ENCODE peak calls at places on chromosomes 7 and 10, in four cellular contexts. T is Peyer's patch, C is IMR-90, S is AG04450. V is an unnamed sample.

GRCh38 chr10:9010093-9010492 is 955.6 kb downstream of the GATA3 start:
- DNase-seq in T (no peak), C (no peak), S (no peak), V (no peak)

GRCh38 chr10:22252286-22252800 is 34.5 kb upstream of the EBLN1 start:
- DNase-seq in T (peak), C (no peak), S (no peak), V (no peak)

GRCh38 chr7:30062587-30062986 is 34.4 kb downstream of the PLEKHA8 start:
- DNase-seq in T (no peak), C (peak), S (no peak), V (no peak)

GRCh38 chr7:19958309-19958896 is 185.0 kb upstream of the TMEM196 start:
- DNase-seq in T (no peak), C (peak), S (no peak), V (no peak)

GRCh38 chr10:43574035-43574892 is at the start of gene ZNF239:
- DNase-seq in T (peak), C (peak), S (peak), V (peak)

GRCh38 chr10:283916-284356 is 148.7 kb downstream of the ZMYND11 start:
- DNase-seq in T (no peak), C (no peak), S (no peak), V (no peak)

GRCh38 chr7:16849295-16850148 is 32.3 kb downstream of the AGR3 start:
- DNase-seq in T (no peak), C (no peak), S (no peak), V (no peak)

GRCh38 chr10:91708174-91708861 is 75.4 kb upstream of the PPP1R3C start:
- DNase-seq in T (no peak), C (no peak), S (no peak), V (no peak)

GRCh38 chr10:115539142-115539762 is 446.1 kb downstream of the ATRNL1 start:
- DNase-seq in T (no peak), C (no peak), S (no peak), V (no peak)

GRCh38 chr10:27188259-27188658 is 33.1 kb downstream of the MASTL start:
- DNase-seq in T (no peak), C (no peak), S (no peak), V (no peak)

GRCh38 chr10:29669149-29669548 is 34.4 kb upstream of the SVIL start:
- DNase-seq in T (no peak), C (peak), S (no peak), V (no peak)

GRCh38 chr7:26515462-26515861 is 223.8 kb downstream of the SNX10 start:
- DNase-seq in T (no peak), C (no peak), S (no peak), V (no peak)

GRCh38 chr10:7788640-7789335 is 811 bp downstream of the ATP5F1C start:
- DNase-seq in T (no peak), C (peak), S (no peak), V (no peak)

GRCh38 chr10:47041401-47042198 is 130.4 kb downstream of the PTPN20 start:
- DNase-seq in T (peak), C (no peak), S (no peak), V (no peak)

DNA sequence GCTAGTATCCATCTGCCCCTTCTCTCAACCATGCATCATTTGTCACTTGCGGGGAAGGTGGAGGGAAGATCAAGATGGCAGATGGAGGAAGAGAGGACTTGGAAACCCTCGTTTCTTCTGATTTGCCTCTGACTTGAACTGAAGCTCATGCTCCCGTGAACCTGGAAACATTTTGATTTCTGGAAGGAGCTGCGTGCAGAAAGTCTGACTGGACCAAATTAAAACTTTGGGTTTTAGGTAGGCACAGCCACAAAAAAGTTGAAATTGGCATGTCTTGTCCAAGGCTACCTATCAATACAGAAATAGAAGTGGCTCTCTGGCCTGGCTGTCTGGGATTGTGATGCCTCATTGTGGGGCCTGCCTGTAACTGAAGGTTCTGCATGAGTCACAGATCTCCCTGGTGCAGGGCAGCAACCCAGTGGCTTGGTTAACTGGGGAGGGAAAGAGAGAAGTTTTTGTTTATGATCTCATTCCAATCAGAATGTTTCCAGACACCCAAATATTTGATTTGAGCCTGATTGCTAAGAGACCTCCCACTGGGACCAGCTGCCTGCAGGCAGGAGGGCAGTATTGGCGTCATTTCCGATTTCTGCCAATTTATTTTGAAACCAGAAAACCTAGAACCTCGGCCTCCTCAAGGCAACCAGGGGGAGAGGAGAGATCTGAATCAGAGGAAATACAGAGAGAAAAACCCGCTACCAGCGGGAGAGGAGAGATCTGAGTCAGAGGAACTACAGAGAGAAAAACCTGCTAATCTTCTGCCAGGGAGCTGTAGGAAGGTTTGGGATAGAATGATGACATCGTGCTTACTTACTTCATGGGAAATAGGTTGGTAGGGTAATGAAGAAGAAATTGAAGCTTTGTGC is 363.6 kb downstream of the ANKRD30A start:
- DNase-seq in T (no peak), C (no peak), S (no peak), V (no peak)
- TF ChIP-seq CTCF in T (no peak), C (no peak), S (no peak), V (no peak)

GRCh38 chr7:876077-876971 is at the start of gene GET4:
- DNase-seq in T (peak), C (peak), S (peak), V (peak)
- TF ChIP-seq CTCF in T (no peak), C (peak), S (peak), V (no peak)

DNA sequence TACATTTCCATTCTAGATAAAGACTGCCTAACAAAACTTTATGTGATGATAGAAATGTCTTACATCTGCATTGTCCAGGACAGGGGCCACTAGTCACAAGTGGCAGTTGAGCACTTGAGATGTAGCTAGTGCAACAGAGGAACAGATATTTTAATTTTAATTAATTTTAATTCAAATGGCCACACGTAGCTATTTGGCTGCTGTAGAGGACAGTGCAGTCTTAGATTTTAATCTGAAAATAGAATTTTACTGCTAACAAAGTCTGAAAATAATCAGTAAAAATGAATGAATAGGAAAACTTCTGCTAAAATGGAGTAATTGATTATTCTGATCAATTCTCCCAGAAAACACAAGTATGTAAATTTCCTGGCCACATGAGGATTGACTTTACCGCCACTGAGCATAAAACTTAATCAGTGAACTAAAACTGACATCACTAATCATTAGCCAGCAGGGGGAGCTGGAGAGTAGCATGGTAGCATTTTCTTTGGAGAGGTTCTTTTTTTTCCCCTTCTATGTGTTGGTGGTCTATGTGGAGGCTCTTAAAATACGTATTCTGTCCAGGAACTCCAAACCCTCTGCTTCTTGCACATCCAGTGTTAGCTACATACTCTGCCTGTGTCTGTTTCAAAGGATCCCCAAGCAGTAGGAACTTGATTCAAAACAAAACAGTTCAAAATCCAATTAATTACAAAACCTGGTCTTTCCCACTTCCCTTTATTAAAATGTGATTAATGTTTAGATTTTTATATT is 52.1 kb downstream of the TSPAN12 start:
- DNase-seq in T (no peak), C (peak), S (no peak), V (no peak)
- TF ChIP-seq CTCF in T (peak), C (peak), S (peak), V (peak)

DNA sequence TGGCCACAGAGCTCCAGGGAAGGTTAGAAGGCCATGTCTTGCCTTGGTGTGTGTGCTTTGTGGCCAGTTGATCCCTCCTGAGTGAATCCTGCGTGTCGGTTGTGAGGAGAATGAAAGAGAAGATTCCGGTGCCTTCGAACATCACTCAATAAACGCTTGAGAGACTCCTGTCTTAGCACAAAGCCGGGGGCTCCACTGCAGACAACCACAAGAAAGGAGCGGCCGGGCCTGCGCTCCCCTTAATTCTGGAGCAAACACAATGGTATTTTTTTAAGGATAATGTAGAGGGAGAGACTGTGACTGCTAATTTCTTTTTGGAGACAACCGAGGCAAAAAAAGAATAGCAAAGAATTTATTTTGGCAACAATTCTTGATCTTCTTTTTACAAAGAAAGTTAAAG is 286.8 kb upstream of the SHH start:
- DNase-seq in T (no peak), C (no peak), S (no peak), V (no peak)
- TF ChIP-seq CTCF in T (no peak), C (no peak), S (no peak), V (no peak)

GRCh38 chr10:13953371-13953770 is 366.6 kb downstream of the PRPF18 start:
- DNase-seq in T (no peak), C (peak), S (no peak), V (no peak)

GRCh38 chr10:13955426-13955825 is 368.7 kb downstream of the PRPF18 start:
- DNase-seq in T (no peak), C (no peak), S (no peak), V (no peak)

GRCh38 chr10:13959443-13960359 is 371.0 kb downstream of the FRMD4A start:
- DNase-seq in T (no peak), C (no peak), S (no peak), V (no peak)

GRCh38 chr10:13957856-13958255 is 371.1 kb downstream of the PRPF18 start:
- DNase-seq in T (no peak), C (no peak), S (no peak), V (no peak)

GRCh38 chr10:13956826-13957225 is 370.1 kb downstream of the PRPF18 start:
- DNase-seq in T (no peak), C (peak), S (peak), V (no peak)
- TF ChIP-seq CTCF in T (no peak), C (peak), S (peak), V (no peak)

GRCh38 chr10:129498680-129499079 is 31.6 kb downstream of the MGMT start:
- DNase-seq in T (no peak), C (no peak), S (no peak), V (no peak)
- TF ChIP-seq CTCF in T (no peak), C (no peak), S (no peak), V (no peak)

DNA sequence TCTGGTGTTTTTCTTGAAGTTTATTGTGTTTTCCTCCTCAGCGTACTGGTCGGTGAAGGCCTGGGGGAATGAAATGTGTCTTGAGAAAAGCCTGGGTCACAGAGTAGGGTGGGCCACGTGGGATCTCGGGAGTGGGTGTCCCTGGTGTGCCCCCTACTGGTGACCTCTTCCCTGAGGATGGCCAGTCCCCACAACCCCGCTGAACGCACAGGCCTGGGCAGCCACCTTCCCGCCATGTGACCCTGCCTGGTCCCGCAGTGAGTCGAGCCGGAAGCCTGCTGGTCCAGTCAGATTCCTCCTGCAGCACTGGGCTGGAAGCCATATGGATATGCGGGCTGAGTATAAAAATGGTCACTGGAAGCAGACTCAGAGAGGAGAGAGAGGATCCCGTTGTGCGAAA is 52.9 kb upstream of the GNA12 start:
- DNase-seq in T (no peak), C (no peak), S (no peak), V (no peak)
- TF ChIP-seq CTCF in T (no peak), C (no peak), S (no peak), V (no peak)

GRCh38 chr7:157253850-157254249 is 83.0 kb upstream of the DNAJB6 start:
- DNase-seq in T (no peak), C (no peak), S (no peak), V (no peak)
- TF ChIP-seq CTCF in T (no peak), C (no peak), S (no peak), V (no peak)

DNA sequence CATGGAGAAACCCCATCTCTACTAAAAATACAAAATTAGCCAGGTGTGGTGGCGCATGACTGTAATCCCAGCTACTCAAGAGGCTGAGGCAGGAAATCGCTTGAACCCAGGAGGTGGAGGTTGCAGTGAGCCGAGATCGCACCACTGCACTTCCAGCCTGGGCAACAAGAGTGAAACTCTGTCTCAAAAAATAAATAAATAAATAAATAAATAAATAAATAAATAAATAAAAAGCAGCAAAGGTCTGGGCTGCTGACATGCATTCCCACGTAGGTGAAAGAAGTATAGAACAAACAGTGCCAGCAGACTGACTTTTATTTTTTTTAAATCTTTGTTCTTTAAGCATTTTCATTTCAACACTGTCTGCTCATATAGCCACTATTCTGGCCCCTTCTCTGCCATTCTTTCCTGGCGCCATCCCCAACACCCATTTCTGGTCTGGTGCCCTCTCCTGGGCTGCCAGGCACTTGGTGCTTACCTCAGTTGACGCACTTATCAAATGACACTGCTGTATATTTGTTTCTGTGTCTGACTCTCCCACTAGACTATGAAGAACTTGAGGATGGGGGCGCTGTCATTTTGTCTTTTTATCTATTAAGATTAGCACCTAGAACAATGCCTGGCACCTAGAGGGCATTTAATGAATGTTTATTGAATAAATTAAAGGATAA is 15.6 kb downstream of the FAM107B start:
- DNase-seq in T (no peak), C (no peak), S (no peak), V (no peak)
- TF ChIP-seq CTCF in T (no peak), C (no peak), S (no peak), V (no peak)

GRCh38 chr10:113350311-113350710 is 202.5 kb upstream of the HABP2 start:
- DNase-seq in T (no peak), C (no peak), S (no peak), V (no peak)
- TF ChIP-seq CTCF in T (no peak), C (no peak), S (no peak), V (no peak)

V was measured in natural killer cell.